ENCODE peak calls at places on chromosomes 13 and 19, in nine cellular contexts. W, G, M, A, L, O, C, N and Z are unnamed samples.

GRCh38 chr13:87925006-87925405 is 253.8 kb downstream of the SLITRK5 start:
- DNase-seq in N (no peak), G (no peak), A (no peak), M (no peak), O (no peak), L (no peak), C (no peak), W (no peak), Z (no peak)

GRCh38 chr13:98443329-98443728 is 133.6 kb downstream of the STK24 start:
- DNase-seq in W (no peak), M (no peak), C (no peak), A (peak; percentile 23), L (no peak), N (no peak), O (no peak), G (no peak), Z (no peak)

GRCh38 chr13:31322025-31322424 is 122.2 kb downstream of the B3GLCT start:
- DNase-seq in N (no peak), W (no peak), G (no peak), O (no peak), C (no peak), L (no peak), M (no peak), A (no peak), Z (no peak)

GRCh38 chr13:90105276-90105675 is 1242.2 kb upstream of the MIR17HG start:
- DNase-seq in A (no peak), C (no peak), O (no peak), G (no peak), N (no peak), L (no peak), M (no peak), W (no peak), Z (no peak)

GRCh38 chr13:19860884-19861655 is 2.4 kb downstream of the ZMYM5 start:
- DNase-seq in O (no peak), W (no peak), L (peak; percentile 34), C (no peak), M (no peak), G (no peak), N (no peak), A (peak; percentile 43), Z (no peak)

GRCh38 chr19:34480971-34481821 is at the start of gene WTIP:
- DNase-seq in N (peak; percentile 89), W (peak; percentile 78), L (no peak), M (no peak), G (peak; percentile 86), O (peak; percentile 41), C (peak; percentile 52), A (peak; percentile 82), Z (peak; percentile 78)

GRCh38 chr13:23987331-23987730 is 90.0 kb upstream of the C1QTNF9B start:
- DNase-seq in G (no peak), L (no peak), N (no peak), C (no peak), W (no peak), O (no peak), M (no peak), A (no peak), Z (no peak)

GRCh38 chr13:100666124-100666523 is 8.5 kb downstream of the TMTC4 start:
- DNase-seq in O (no peak), C (no peak), W (peak; percentile 64), L (no peak), M (no peak), A (no peak), G (no peak), N (no peak), Z (no peak)

GRCh38 chr13:50285283-50285682 is 270.0 kb downstream of the KCNRG start:
- DNase-seq in N (no peak), A (no peak), L (no peak), M (no peak), W (no peak), G (no peak), C (no peak), O (no peak), Z (no peak)

GRCh38 chr19:35388277-35389054 is 17.6 kb downstream of the GPR42 start:
- DNase-seq in O (no peak), N (no peak), C (no peak), M (no peak), A (no peak), L (no peak), G (no peak), W (no peak), Z (no peak)

GRCh38 chr13:80862466-80862865 is 521.5 kb upstream of the SPRY2 start:
- DNase-seq in C (no peak), N (peak; percentile 35), O (no peak), A (no peak), L (no peak), M (no peak), G (no peak), W (no peak), Z (no peak)

GRCh38 chr13:93736111-93736510 is 509.5 kb downstream of the GPC6 start:
- DNase-seq in N (no peak), O (no peak), G (no peak), L (no peak), C (no peak), W (no peak), M (no peak), A (no peak), Z (no peak)
- H3K27ac ChIP-seq in N (no peak overlapping the region), O (no peak overlapping the region), G (no peak overlapping the region), L (no peak overlapping the region), C (no peak overlapping the region), W (peak overlapping the region; percentile 58), M (no peak overlapping the region), A (no peak overlapping the region), Z (no peak overlapping the region)

GRCh38 chr13:27524981-27525975 is 74.9 kb upstream of the MTIF3 start:
- DNase-seq in C (no peak), L (no peak), N (no peak), G (no peak), M (no peak), A (no peak), O (no peak), W (no peak), Z (no peak)

GRCh38 chr13:27526516-27526915 is 76.2 kb upstream of the MTIF3 start:
- DNase-seq in O (no peak), W (no peak), L (no peak), A (no peak), C (no peak), M (no peak), N (no peak), G (no peak), Z (no peak)

GRCh38 chr13:27523345-27524073 is 73.1 kb upstream of the MTIF3 start:
- DNase-seq in M (no peak), L (no peak), G (no peak), N (no peak), C (no peak), O (no peak), A (no peak), W (no peak), Z (no peak)

GRCh38 chr13:27533155-27533643 is 82.8 kb upstream of the MTIF3 start:
- DNase-seq in G (peak; percentile 87), A (peak; percentile 69), C (peak; percentile 52), O (peak; percentile 87), N (peak; percentile 89), W (peak; percentile 85), M (peak; percentile 20), L (peak; percentile 94), Z (peak; percentile 84)

DNA sequence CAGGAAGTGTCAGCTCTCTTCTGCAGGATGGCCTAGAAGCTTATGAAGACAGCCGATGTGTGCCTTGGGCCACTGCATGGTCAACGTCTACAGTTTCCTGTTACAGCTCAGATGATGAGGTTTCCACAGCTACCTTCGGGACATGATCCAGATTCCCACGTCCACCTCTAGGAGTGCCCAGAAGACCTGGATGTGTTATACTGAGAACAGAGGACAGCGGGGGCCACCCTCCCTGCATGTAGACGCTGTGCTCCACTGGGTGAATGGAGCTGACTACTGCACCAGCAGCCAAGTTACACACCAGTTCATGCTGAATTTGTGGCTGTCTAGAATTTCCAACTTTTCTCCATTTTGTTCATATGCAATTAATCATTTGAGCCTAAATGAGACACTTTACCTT is 78.5 kb upstream of the MTIF3 start:
- DNase-seq in O (no peak), N (no peak), W (no peak), A (no peak), L (no peak), M (no peak), C (no peak), G (no peak), Z (no peak)
- TF ChIP-seq CTCF in O (no peak), N (no peak), W (no peak), A (no peak), L (no peak), M (no peak), C (no peak), G (no peak), Z (no peak)

GRCh38 chr19:5628470-5628869 is 5.6 kb downstream of the SAFB start:
- DNase-seq in L (no peak), C (no peak), W (no peak), N (no peak), O (no peak), G (no peak), A (no peak), M (no peak), Z (no peak)

GRCh38 chr19:5628919-5629481 is 6.1 kb downstream of the SAFB start:
- DNase-seq in W (no peak), N (no peak), C (no peak), L (peak; percentile 76), M (no peak), A (no peak), O (no peak), G (no peak), Z (no peak)

GRCh38 chr19:5632657-5633056 is 9.8 kb downstream of the SAFB start:
- DNase-seq in C (no peak), L (peak; percentile 12), G (no peak), A (no peak), M (no peak), O (peak; percentile 21), N (no peak), W (no peak), Z (no peak)

GRCh38 chr19:5632241-5632612 is 9.3 kb downstream of the SAFB start:
- DNase-seq in C (no peak), A (no peak), O (no peak), M (no peak), G (no peak), W (no peak), N (no peak), L (no peak), Z (no peak)

DNA sequence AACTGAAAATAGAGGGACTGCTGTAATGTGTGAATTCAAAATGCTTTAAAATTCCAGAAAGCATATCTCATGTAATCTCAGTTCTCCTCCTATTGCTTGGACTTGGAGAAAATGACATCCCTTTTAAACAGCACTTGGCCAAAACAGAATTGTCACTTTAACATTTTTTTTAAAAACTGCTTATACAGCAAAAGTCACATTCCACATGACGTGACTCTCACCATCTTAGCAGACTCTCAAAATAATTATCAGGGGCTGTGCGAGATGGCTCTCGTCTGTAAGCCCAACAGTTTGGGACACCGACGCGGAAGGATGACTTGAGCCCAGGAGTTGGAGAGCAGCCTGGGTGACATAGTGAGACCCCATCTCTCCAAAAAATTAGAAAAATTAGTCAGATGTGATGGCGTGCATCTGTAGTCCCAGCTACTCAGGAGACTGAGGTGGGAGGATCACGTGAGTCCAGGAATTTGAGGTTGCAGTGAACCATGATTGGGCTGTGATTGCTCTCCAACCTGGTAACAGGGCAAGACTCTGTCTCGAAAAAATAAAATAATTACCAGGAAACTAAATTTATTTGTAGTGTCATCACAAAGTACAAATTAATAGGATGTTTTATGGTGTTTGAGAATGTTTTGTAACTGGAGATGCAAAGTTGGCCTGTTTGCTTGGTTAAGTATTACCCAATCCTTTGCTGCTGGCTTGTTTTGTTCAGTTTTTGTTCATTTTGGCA is 8.8 kb downstream of the SAFB start:
- DNase-seq in C (no peak), M (no peak), W (no peak), L (no peak), A (no peak), N (no peak), O (no peak), G (no peak), Z (no peak)
- TF ChIP-seq POLR2AphosphoS5 in C (no peak), M (no peak), W (no peak), L (no peak), A (no peak), N (no peak), O (no peak), G (no peak), Z (no peak)

GRCh38 chr19:40920300-40921004 is 38.4 kb upstream of the CYP2A7 start:
- DNase-seq in A (no peak), W (no peak), M (no peak), G (no peak), O (no peak), N (no peak), C (no peak), L (no peak), Z (no peak)
- H3K27ac ChIP-seq in A (no peak overlapping the region), W (no peak overlapping the region), M (peak overlapping the region; percentile 80), G (peak overlapping the region; percentile 75), O (peak overlapping the region; percentile 67), N (no peak overlapping the region), C (no peak overlapping the region), L (no peak overlapping the region), Z (no peak overlapping the region)